ENCODE peak calls at places on chromosomes 7 and 10, in five cellular contexts. One of them, this sample, is unnamed.

GRCh38 chr10:80464557-80465466 is 10.7 kb downstream of the TSPAN14 start:
- DNase-seq in AG04449: no peak
- DNase-seq in choroid plexus epithelial cell: no peak
- DNase-seq in lower lobe of right lung: no peak
- DNase-seq in CD8-positive, alpha-beta T cell: no peak
- DNase-seq in this sample: peak; percentile 32

GRCh38 chr10:8058274-8059111 is 4.0 kb downstream of the GATA3 start:
- DNase-seq in lower lobe of right lung: no peak
- DNase-seq in AG04449: no peak
- DNase-seq in CD8-positive, alpha-beta T cell: no peak
- DNase-seq in choroid plexus epithelial cell: no peak
- DNase-seq in this sample: no peak

GRCh38 chr7:39353615-39354376 is 212.4 kb upstream of the YAE1 start:
- DNase-seq in AG04449: peak; percentile 21
- DNase-seq in choroid plexus epithelial cell: peak; percentile 69
- DNase-seq in CD8-positive, alpha-beta T cell: no peak
- DNase-seq in lower lobe of right lung: peak; percentile 50
- DNase-seq in this sample: no peak

GRCh38 chr7:140650367-140650766 is 9.8 kb upstream of the DENND2A start:
- DNase-seq in choroid plexus epithelial cell: no peak
- DNase-seq in lower lobe of right lung: no peak
- DNase-seq in AG04449: no peak
- DNase-seq in CD8-positive, alpha-beta T cell: no peak
- DNase-seq in this sample: no peak

GRCh38 chr10:15842493-15843169 is 17.7 kb downstream of the MINDY3 start:
- DNase-seq in CD8-positive, alpha-beta T cell: no peak
- DNase-seq in lower lobe of right lung: no peak
- DNase-seq in AG04449: no peak
- DNase-seq in choroid plexus epithelial cell: peak; percentile 61
- DNase-seq in this sample: no peak

GRCh38 chr10:74926791-74927585 is 100.6 kb downstream of the KAT6B start:
- DNase-seq in choroid plexus epithelial cell: no peak
- DNase-seq in CD8-positive, alpha-beta T cell: no peak
- DNase-seq in AG04449: no peak
- DNase-seq in lower lobe of right lung: no peak
- DNase-seq in this sample: no peak

GRCh38 chr7:50351267-50351666 is 46.8 kb downstream of the IKZF1 start:
- DNase-seq in lower lobe of right lung: no peak
- DNase-seq in CD8-positive, alpha-beta T cell: no peak
- DNase-seq in AG04449: no peak
- DNase-seq in choroid plexus epithelial cell: no peak
- DNase-seq in this sample: no peak

GRCh38 chr7:105808703-105809590 is 67.5 kb downstream of the ATXN7L1 start:
- DNase-seq in choroid plexus epithelial cell: peak; percentile 71
- DNase-seq in lower lobe of right lung: peak; percentile 63
- DNase-seq in CD8-positive, alpha-beta T cell: peak; percentile 58
- DNase-seq in AG04449: no peak
- DNase-seq in this sample: peak; percentile 84

GRCh38 chr7:134710854-134711624 is 64.4 kb downstream of the BPGM start:
- DNase-seq in choroid plexus epithelial cell: no peak
- DNase-seq in CD8-positive, alpha-beta T cell: peak; percentile 32
- DNase-seq in lower lobe of right lung: no peak
- DNase-seq in AG04449: no peak
- DNase-seq in this sample: no peak

GRCh38 chr7:14751461-14751860 is 151.1 kb downstream of the DGKB start:
- DNase-seq in choroid plexus epithelial cell: peak; percentile 30
- DNase-seq in AG04449: no peak
- DNase-seq in lower lobe of right lung: no peak
- DNase-seq in CD8-positive, alpha-beta T cell: no peak
- DNase-seq in this sample: peak; percentile 19

GRCh38 chr7:36396150-36396549 is 6.5 kb downstream of the ANLN start:
- DNase-seq in choroid plexus epithelial cell: peak; percentile 76
- DNase-seq in CD8-positive, alpha-beta T cell: no peak
- DNase-seq in lower lobe of right lung: no peak
- DNase-seq in AG04449: no peak
- DNase-seq in this sample: no peak

GRCh38 chr7:46397591-46397990 is 476.5 kb upstream of the IGFBP3 start:
- DNase-seq in choroid plexus epithelial cell: no peak
- DNase-seq in AG04449: no peak
- DNase-seq in lower lobe of right lung: no peak
- DNase-seq in CD8-positive, alpha-beta T cell: no peak
- DNase-seq in this sample: no peak

GRCh38 chr7:25031432-25031831 is 51.5 kb upstream of the OSBPL3 start:
- DNase-seq in AG04449: no peak
- DNase-seq in choroid plexus epithelial cell: no peak
- DNase-seq in CD8-positive, alpha-beta T cell: no peak
- DNase-seq in lower lobe of right lung: no peak
- DNase-seq in this sample: no peak

GRCh38 chr10:5317547-5318107 is 47.1 kb upstream of the UCN3 start:
- DNase-seq in choroid plexus epithelial cell: peak; percentile 58
- DNase-seq in CD8-positive, alpha-beta T cell: peak; percentile 50
- DNase-seq in lower lobe of right lung: no peak
- DNase-seq in AG04449: peak; percentile 53
- DNase-seq in this sample: no peak

GRCh38 chr7:101702362-101702850 is 73.3 kb upstream of the MYL10 start:
- DNase-seq in lower lobe of right lung: no peak
- DNase-seq in AG04449: no peak
- DNase-seq in choroid plexus epithelial cell: no peak
- DNase-seq in CD8-positive, alpha-beta T cell: no peak
- DNase-seq in this sample: peak; percentile 22

GRCh38 chr10:123991622-123992570 is 100.3 kb upstream of the CPXM2 start:
- DNase-seq in choroid plexus epithelial cell: no peak
- DNase-seq in AG04449: no peak
- DNase-seq in CD8-positive, alpha-beta T cell: no peak
- DNase-seq in lower lobe of right lung: peak; percentile 41
- DNase-seq in this sample: peak; percentile 20

GRCh38 chr7:151060113-151060415 is 675 bp downstream of the SLC4A2 start:
- DNase-seq in AG04449: no peak
- DNase-seq in CD8-positive, alpha-beta T cell: no peak
- DNase-seq in lower lobe of right lung: no peak
- DNase-seq in choroid plexus epithelial cell: no peak
- DNase-seq in this sample: no peak

GRCh38 chr10:3116508-3117100 is 49.3 kb downstream of the PFKP start:
- DNase-seq in CD8-positive, alpha-beta T cell: no peak
- DNase-seq in lower lobe of right lung: no peak
- DNase-seq in choroid plexus epithelial cell: no peak
- DNase-seq in AG04449: no peak
- DNase-seq in this sample: no peak

GRCh38 chr7:77538908-77539212 is 1.8 kb downstream of the PTPN12 start:
- DNase-seq in AG04449: no peak
- DNase-seq in CD8-positive, alpha-beta T cell: no peak
- DNase-seq in choroid plexus epithelial cell: peak; percentile 33
- DNase-seq in lower lobe of right lung: no peak
- DNase-seq in this sample: no peak

GRCh38 chr10:12048547-12048946 is 5.9 kb upstream of the UPF2 start:
- DNase-seq in AG04449: no peak
- DNase-seq in CD8-positive, alpha-beta T cell: no peak
- DNase-seq in choroid plexus epithelial cell: no peak
- DNase-seq in lower lobe of right lung: no peak
- DNase-seq in this sample: no peak

GRCh38 chr7:105298439-105298894 is 90.3 kb downstream of the SRPK2 start:
- DNase-seq in CD8-positive, alpha-beta T cell: no peak
- DNase-seq in lower lobe of right lung: no peak
- DNase-seq in choroid plexus epithelial cell: no peak
- DNase-seq in AG04449: no peak
- DNase-seq in this sample: no peak

GRCh38 chr7:46245587-46246111 is 324.6 kb upstream of the IGFBP3 start:
- DNase-seq in AG04449: no peak
- DNase-seq in lower lobe of right lung: no peak
- DNase-seq in CD8-positive, alpha-beta T cell: no peak
- DNase-seq in choroid plexus epithelial cell: no peak
- DNase-seq in this sample: no peak

GRCh38 chr7:2242541-2243482 is 786 bp downstream of the NUDT1 start:
- DNase-seq in lower lobe of right lung: no peak
- DNase-seq in AG04449: no peak
- DNase-seq in choroid plexus epithelial cell: peak; percentile 30
- DNase-seq in CD8-positive, alpha-beta T cell: no peak
- DNase-seq in this sample: no peak

GRCh38 chr10:92068900-92069299 is 145.3 kb downstream of the BTAF1 start:
- DNase-seq in CD8-positive, alpha-beta T cell: no peak
- DNase-seq in AG04449: no peak
- DNase-seq in lower lobe of right lung: no peak
- DNase-seq in choroid plexus epithelial cell: peak; percentile 34
- DNase-seq in this sample: no peak

GRCh38 chr7:117157121-117157870 is 165.6 kb downstream of the WNT2 start:
- DNase-seq in CD8-positive, alpha-beta T cell: no peak
- DNase-seq in AG04449: peak; percentile 82
- DNase-seq in choroid plexus epithelial cell: peak; percentile 85
- DNase-seq in lower lobe of right lung: peak; percentile 41
- DNase-seq in this sample: peak; percentile 91
- TF ChIP-seq CTCF in CD8-positive, alpha-beta T cell: no peak
- TF ChIP-seq CTCF in AG04449: peak; percentile 42
- TF ChIP-seq CTCF in choroid plexus epithelial cell: peak; percentile 68
- TF ChIP-seq CTCF in lower lobe of right lung: peak; percentile 11
- TF ChIP-seq CTCF in this sample: peak; percentile 37

DNA sequence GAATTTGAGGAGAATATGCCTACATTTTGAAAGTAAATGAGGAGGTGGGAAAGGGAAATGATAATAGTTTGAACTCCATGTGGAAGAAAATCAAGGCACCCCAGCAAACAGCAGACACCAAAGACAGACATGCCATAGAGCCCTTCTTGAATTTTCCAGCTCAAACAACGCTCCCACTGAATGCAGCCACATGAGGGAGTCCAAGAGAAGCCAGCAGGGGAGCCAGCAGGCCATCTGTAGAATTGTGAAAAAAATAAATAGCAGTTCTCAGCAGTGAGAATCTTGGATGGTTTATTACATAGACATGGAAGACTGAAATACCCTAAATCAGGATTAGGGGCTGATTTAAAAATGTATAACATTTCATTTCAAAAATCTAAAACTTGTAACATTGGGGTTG is 1567.3 kb upstream of the LRRTM3 start:
- DNase-seq in AG04449: no peak
- DNase-seq in lower lobe of right lung: no peak
- DNase-seq in choroid plexus epithelial cell: peak; percentile 15
- DNase-seq in CD8-positive, alpha-beta T cell: no peak
- DNase-seq in this sample: no peak
- TF ChIP-seq CTCF in AG04449: peak; percentile 7
- TF ChIP-seq CTCF in lower lobe of right lung: peak; percentile 11
- TF ChIP-seq CTCF in choroid plexus epithelial cell: peak; percentile 54
- TF ChIP-seq CTCF in CD8-positive, alpha-beta T cell: no peak
- TF ChIP-seq CTCF in this sample: peak; percentile 6

DNA sequence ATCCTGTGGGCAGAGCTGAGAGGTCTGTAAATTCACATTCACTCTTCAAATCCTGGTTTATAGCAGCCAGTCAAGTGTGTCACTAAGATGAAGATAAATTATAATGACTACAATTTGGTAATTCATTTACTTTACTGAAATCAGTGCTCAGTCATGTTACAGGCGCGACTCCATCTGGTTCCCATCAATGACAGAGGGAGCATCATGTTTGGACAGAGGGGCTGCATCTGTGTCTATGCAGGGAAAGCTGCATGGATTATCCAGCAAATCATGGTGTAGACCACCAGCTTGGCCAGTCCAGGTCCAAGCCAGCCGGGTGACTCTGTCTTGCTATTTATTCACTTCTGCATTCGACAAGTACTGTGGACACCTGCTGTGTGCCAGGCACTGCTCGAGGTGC is 214.1 kb upstream of the ZNF32 start:
- DNase-seq in CD8-positive, alpha-beta T cell: no peak
- DNase-seq in choroid plexus epithelial cell: no peak
- DNase-seq in AG04449: no peak
- DNase-seq in lower lobe of right lung: no peak
- DNase-seq in this sample: no peak
- TF ChIP-seq CTCF in CD8-positive, alpha-beta T cell: no peak
- TF ChIP-seq CTCF in choroid plexus epithelial cell: no peak
- TF ChIP-seq CTCF in AG04449: no peak
- TF ChIP-seq CTCF in lower lobe of right lung: no peak
- TF ChIP-seq CTCF in this sample: no peak

GRCh38 chr10:69883256-69883655 is 81.5 kb downstream of the COL13A1 start:
- DNase-seq in lower lobe of right lung: no peak
- DNase-seq in choroid plexus epithelial cell: peak; percentile 17
- DNase-seq in AG04449: no peak
- DNase-seq in CD8-positive, alpha-beta T cell: no peak
- DNase-seq in this sample: no peak

GRCh38 chr10:69883680-69884375 is 82.1 kb downstream of the COL13A1 start:
- DNase-seq in lower lobe of right lung: no peak
- DNase-seq in choroid plexus epithelial cell: no peak
- DNase-seq in CD8-positive, alpha-beta T cell: no peak
- DNase-seq in AG04449: no peak
- DNase-seq in this sample: peak; percentile 22

GRCh38 chr10:69888882-69889584 is 87.3 kb downstream of the COL13A1 start:
- DNase-seq in AG04449: no peak
- DNase-seq in lower lobe of right lung: no peak
- DNase-seq in CD8-positive, alpha-beta T cell: no peak
- DNase-seq in choroid plexus epithelial cell: no peak
- DNase-seq in this sample: no peak

GRCh38 chr10:69884686-69885085 is 83.0 kb downstream of the COL13A1 start:
- DNase-seq in choroid plexus epithelial cell: no peak
- DNase-seq in CD8-positive, alpha-beta T cell: no peak
- DNase-seq in lower lobe of right lung: no peak
- DNase-seq in AG04449: no peak
- DNase-seq in this sample: no peak

DNA sequence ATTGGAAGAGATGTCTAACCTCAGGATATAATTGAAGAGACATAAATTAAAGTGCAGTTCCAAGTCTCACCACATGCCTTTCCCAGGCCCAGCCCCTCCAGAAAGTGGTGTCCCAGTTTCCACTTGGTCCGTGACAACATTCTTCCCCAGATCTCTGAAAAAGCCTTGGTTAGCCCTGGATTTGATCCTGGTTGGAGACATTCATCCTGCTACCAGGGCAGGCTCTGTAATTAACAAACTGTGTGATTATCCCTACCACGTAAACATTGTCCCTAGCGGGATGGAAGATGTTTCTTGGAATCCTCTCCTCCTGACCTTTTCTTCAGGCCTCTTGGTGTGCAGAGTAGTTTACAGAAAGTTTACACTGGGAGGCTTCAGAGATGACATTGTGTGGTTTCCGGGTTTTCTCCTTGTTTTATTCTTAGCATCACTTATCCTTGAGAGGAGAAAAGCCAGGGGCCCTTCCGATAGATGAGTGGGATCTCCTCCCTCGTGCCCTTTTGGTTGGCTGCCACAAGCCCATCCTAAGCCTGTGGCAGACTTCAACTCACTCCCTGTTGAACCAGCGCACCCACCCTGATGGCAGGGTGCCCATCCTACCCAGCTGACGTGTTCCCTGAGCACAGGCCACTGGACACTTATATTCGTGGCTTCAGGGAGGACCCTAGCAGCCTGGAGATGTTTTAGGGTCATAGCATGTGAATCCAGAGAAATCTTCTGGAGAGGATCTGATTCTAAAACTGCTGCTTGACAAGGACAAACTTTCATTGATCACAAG is 83.9 kb downstream of the COL13A1 start:
- DNase-seq in lower lobe of right lung: no peak
- DNase-seq in CD8-positive, alpha-beta T cell: no peak
- DNase-seq in AG04449: no peak
- DNase-seq in choroid plexus epithelial cell: peak; percentile 48
- DNase-seq in this sample: no peak
- TF ChIP-seq CTCF in lower lobe of right lung: peak; percentile 27
- TF ChIP-seq CTCF in CD8-positive, alpha-beta T cell: no peak
- TF ChIP-seq CTCF in AG04449: peak; percentile 19
- TF ChIP-seq CTCF in choroid plexus epithelial cell: peak; percentile 68
- TF ChIP-seq CTCF in this sample: peak; percentile 24

DNA sequence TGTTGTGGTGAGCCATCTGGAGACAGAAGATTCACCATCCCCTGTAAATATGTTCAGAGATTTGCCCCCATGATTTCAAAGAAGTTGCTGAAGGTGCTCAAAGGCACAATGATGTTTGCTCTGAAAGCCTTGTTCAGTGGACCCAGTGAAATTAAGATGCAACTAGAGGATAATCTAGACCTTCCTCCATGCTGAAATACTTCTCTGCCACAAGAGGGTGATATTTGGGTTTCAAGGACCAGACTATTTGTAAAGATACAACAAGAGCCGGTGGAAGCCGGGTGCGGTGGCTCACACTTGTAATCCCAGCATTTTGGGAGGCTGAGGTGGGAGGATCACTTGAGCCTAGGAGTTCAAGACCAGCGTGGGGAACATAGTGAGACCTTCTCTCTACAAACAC is 13.5 kb upstream of the MSRB2 start:
- DNase-seq in CD8-positive, alpha-beta T cell: no peak
- DNase-seq in choroid plexus epithelial cell: peak; percentile 47
- DNase-seq in lower lobe of right lung: no peak
- DNase-seq in AG04449: no peak
- DNase-seq in this sample: peak; percentile 18
- TF ChIP-seq CTCF in CD8-positive, alpha-beta T cell: no peak
- TF ChIP-seq CTCF in choroid plexus epithelial cell: peak; percentile 53
- TF ChIP-seq CTCF in lower lobe of right lung: peak; percentile 24
- TF ChIP-seq CTCF in AG04449: peak; percentile 1
- TF ChIP-seq CTCF in this sample: peak; percentile 26